ENCODE peak calls at places on chromosomes 7 and 10, in ten cellular contexts. C is sciatic nerve; U is Peyer's patch; P is NCI-H2081; H is stimulated activated CD8-positive, alpha-beta memory T cell treated with anti-CD3 and anti-CD28 coated beads, Interleukin-4, amount 100 ng/mL, for 24 hours; Q is astrocyte of the spinal cord; B is GM03348; V is upper lobe of right lung; G is H4; W is EL. D is an unnamed sample.

GRCh38 chr7:18495412-18496335 is at the start of gene HDAC9:
- DNase-seq in C (no peak), V (no peak), P (peak), B (peak), W (peak), H (no peak), G (peak), U (peak), Q (peak), D (no peak)

GRCh38 chr10:77901743-77902142 is 24.8 kb downstream of the DLG5 start:
- DNase-seq in B (no peak), Q (no peak), P (no peak), G (no peak), C (no peak), W (no peak), V (no peak), H (no peak), U (no peak), D (no peak)

GRCh38 chr10:109706157-109706556 is 217.2 kb downstream of the XPNPEP1 start:
- DNase-seq in P (no peak), C (no peak), U (no peak), Q (no peak), V (no peak), G (no peak), B (no peak), W (no peak), H (no peak), D (no peak)

GRCh38 chr10:58851606-58852005 is 324.8 kb upstream of the PHYHIPL start:
- DNase-seq in P (no peak), W (peak), C (no peak), U (no peak), V (no peak), G (no peak), B (no peak), Q (no peak), H (no peak), D (no peak)

GRCh38 chr10:131739201-131739600 is 161.6 kb upstream of the PPP2R2D start:
- DNase-seq in Q (no peak), V (no peak), B (no peak), W (no peak), P (no peak), H (no peak), G (no peak), C (no peak), U (no peak), D (no peak)

GRCh38 chr7:105245398-105246099 is 143.2 kb downstream of the SRPK2 start:
- DNase-seq in G (no peak), P (peak), H (no peak), B (no peak), Q (no peak), U (no peak), C (no peak), W (no peak), V (no peak), D (no peak)

GRCh38 chr10:74371696-74372095 is 220.7 kb downstream of the ADK start:
- DNase-seq in Q (peak), G (peak), H (no peak), U (no peak), V (no peak), C (no peak), P (no peak), B (no peak), W (peak), D (no peak)

GRCh38 chr10:97590082-97590747 is 694 bp downstream of the C10orf62 start:
- DNase-seq in U (no peak), P (no peak), H (peak), V (no peak), B (no peak), Q (no peak), G (no peak), W (no peak), C (no peak), D (no peak)

GRCh38 chr10:74852406-74852805 is 26.0 kb downstream of the KAT6B start:
- DNase-seq in C (no peak), P (no peak), V (no peak), H (no peak), G (no peak), B (no peak), W (no peak), U (no peak), Q (no peak), D (no peak)

GRCh38 chr7:74199551-74200355 is 10.1 kb upstream of the LAT2 start:
- DNase-seq in G (peak), P (no peak), H (no peak), W (peak), U (no peak), C (peak), V (peak), B (no peak), Q (peak), D (no peak)

GRCh38 chr7:134720091-134720935 is 59.1 kb upstream of the CALD1 start:
- DNase-seq in G (no peak), V (no peak), B (no peak), P (no peak), C (no peak), W (no peak), Q (peak), H (no peak), U (no peak), D (no peak)

GRCh38 chr10:17586741-17587720 is 30.1 kb downstream of the HACD1 start:
- DNase-seq in U (no peak), W (peak), P (no peak), V (no peak), H (no peak), C (no peak), G (no peak), B (no peak), Q (peak), D (no peak)

GRCh38 chr7:157708896-157709295 is 372.1 kb downstream of the DNAJB6 start:
- DNase-seq in H (no peak), Q (no peak), P (no peak), W (no peak), V (peak), G (no peak), B (no peak), U (no peak), C (no peak), D (no peak)

GRCh38 chr10:114714281-114714741 is 56.2 kb upstream of the ABLIM1 start:
- DNase-seq in B (no peak), P (peak), G (peak), W (peak), U (no peak), H (no peak), V (no peak), Q (peak), C (no peak), D (no peak)

D was measured in left lobe of liver.